ENCODE peak calls at places on chromosomes 5 and 9, in six cellular contexts. I is right cardiac atrium, L is sigmoid colon, A is PC-3, O is WERI-Rb-1, B is thoracic aorta. U is an unnamed sample. For H3K27me3, the result is how much of the 10 kb centered on the place peaks cover.

GRCh38 chr9:75238311-75238976 is 150.1 kb downstream of the OSTF1 start:
- DNase-seq in O (peak), L (no peak), B (no peak), A (peak), I (no peak), U (no peak)

GRCh38 chr5:77733130-77733529 is 43.0 kb downstream of the TBCA start:
- DNase-seq in L (no peak), I (no peak), O (no peak), B (no peak), A (no peak), U (no peak)

GRCh38 chr5:110738503-110738811 is 350 bp upstream of the SLC25A46 start:
- DNase-seq in O (peak), B (peak), I (no peak), A (no peak), L (no peak), U (no peak)

GRCh38 chr5:7331083-7331482 is 64.9 kb upstream of the ADCY2 start:
- DNase-seq in L (no peak), O (no peak), I (no peak), B (no peak), A (no peak), U (no peak)

GRCh38 chr5:81080809-81081460 is 120.8 kb downstream of the RASGRF2 start:
- DNase-seq in A (no peak), L (no peak), I (no peak), O (no peak), B (no peak), U (no peak)

GRCh38 chr5:15834596-15835245 is 334.7 kb downstream of the FBXL7 start:
- DNase-seq in I (no peak), A (peak), L (no peak), B (no peak), O (no peak), U (no peak)

GRCh38 chr5:168215646-168216045 is 75.8 kb upstream of the WWC1 start:
- DNase-seq in A (no peak), L (no peak), I (peak), B (no peak), O (no peak), U (no peak)

GRCh38 chr5:96177303-96177869 is 215.7 kb upstream of the ELL2 start:
- DNase-seq in O (no peak), L (no peak), B (no peak), A (peak), I (no peak), U (no peak)

GRCh38 chr9:133141833-133142594 is 21.0 kb upstream of the RALGDS start:
- DNase-seq in L (peak), B (no peak), I (peak), O (no peak), A (no peak), U (no peak)

GRCh38 chr9:3498691-3499090 is 27.1 kb downstream of the RFX3 start:
- DNase-seq in L (no peak), B (no peak), A (no peak), O (no peak), I (no peak), U (no peak)

GRCh38 chr9:22124263-22125011 is 115.3 kb upstream of the CDKN2B start:
- DNase-seq in A (peak), O (no peak), I (no peak), L (no peak), B (no peak), U (no peak)

GRCh38 chr9:110016340-110016739 is 191.6 kb downstream of the C9orf152 start:
- DNase-seq in O (no peak), L (no peak), A (peak), I (no peak), B (no peak), U (no peak)

GRCh38 chr9:38682713-38683112 is 37.2 kb downstream of the FAM240B start:
- DNase-seq in L (no peak), O (no peak), A (peak), I (no peak), B (no peak), U (no peak)

GRCh38 chr9:6272229-6272597 is 56.0 kb upstream of the TPD52L3 start:
- DNase-seq in L (no peak), B (no peak), O (no peak), I (no peak), A (peak), U (peak)

GRCh38 chr5:177133119-177133844 is at the start of gene NSD1:
- DNase-seq in O (peak), B (no peak), A (peak), L (peak), I (peak), U (peak)

GRCh38 chr5:73274870-73275756 is 102.1 kb downstream of the TMEM174 start:
- DNase-seq in L (peak), B (no peak), O (no peak), A (no peak), I (peak), U (no peak)

GRCh38 chr5:62538017-62538942 is 40.3 kb upstream of the LRRC70 start:
- DNase-seq in O (no peak), B (no peak), I (no peak), A (peak), L (no peak), U (no peak)

GRCh38 chr9:5949103-5949699 is 58.5 kb downstream of the MLANA start:
- DNase-seq in I (no peak), O (peak), L (no peak), A (peak), B (no peak), U (no peak)

GRCh38 chr5:168295574-168296201 is 4.2 kb downstream of the WWC1 start:
- DNase-seq in I (no peak), A (peak), O (no peak), L (no peak), B (no peak), U (no peak)

GRCh38 chr9:7239708-7240107 is 481.9 kb downstream of the KDM4C start:
- DNase-seq in I (no peak), L (no peak), O (no peak), B (no peak), A (no peak), U (no peak)

GRCh38 chr9:129482521-129483466 is 138.1 kb downstream of the C9orf50 start:
- DNase-seq in L (peak), B (peak), O (peak), A (peak), I (peak), U (peak)

GRCh38 chr9:14158911-14159310 is 155.0 kb downstream of the NFIB start:
- DNase-seq in B (no peak), I (no peak), L (no peak), A (peak), O (no peak), U (no peak)

GRCh38 chr5:73437126-73438047 is 11.2 kb downstream of the FOXD1 start:
- DNase-seq in O (no peak), A (peak), L (no peak), B (no peak), I (no peak), U (no peak)

GRCh38 chr5:150068472-150068871 is 17.9 kb downstream of the CSF1R start:
- DNase-seq in B (no peak), A (no peak), O (no peak), I (no peak), L (peak), U (no peak)

GRCh38 chr5:170745481-170746061 is 38.0 kb upstream of the GABRP start:
- DNase-seq in L (no peak), B (no peak), I (peak), A (peak), O (no peak), U (peak)

DNA sequence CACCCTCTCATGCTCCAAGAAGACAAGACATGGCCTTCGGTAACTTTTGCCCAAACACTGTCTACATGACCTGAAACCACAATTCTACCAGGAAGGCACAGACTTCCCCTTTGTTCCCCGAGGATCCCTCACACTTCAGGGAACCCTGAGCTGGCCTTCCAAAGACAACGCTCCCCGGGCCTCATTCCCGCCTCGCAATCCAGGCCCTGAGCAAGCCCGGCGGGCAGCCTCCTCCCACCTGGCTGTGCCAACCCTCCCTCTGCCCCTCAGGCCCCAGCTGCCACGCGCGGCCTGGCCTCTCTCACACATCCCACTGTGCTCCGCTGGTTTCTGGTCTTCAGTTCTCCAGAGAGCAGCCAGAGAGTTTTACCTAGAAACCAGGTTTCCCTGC is 7.3 kb downstream of the QSOX2 start:
- DNase-seq in O (no peak), I (no peak), A (no peak), L (no peak), B (no peak), U (no peak)
- H3K27me3 ChIP-seq in O (under half), I (under half), A (under half), L (under half), B (under half), U (under half)

GRCh38 chr9:98130576-98131228 is 11.7 kb upstream of the TRIM14 start:
- DNase-seq in O (no peak), A (no peak), L (peak), I (no peak), B (no peak), U (no peak)

GRCh38 chr9:98129451-98129881 is 10.4 kb upstream of the TRIM14 start:
- DNase-seq in I (no peak), O (no peak), L (peak), B (no peak), A (no peak), U (no peak)

GRCh38 chr9:98134702-98135557 is 15.9 kb upstream of the TRIM14 start:
- DNase-seq in I (no peak), B (no peak), O (no peak), A (no peak), L (peak), U (no peak)

GRCh38 chr9:98132806-98133631 is 14.0 kb upstream of the TRIM14 start:
- DNase-seq in O (peak), B (no peak), I (no peak), L (peak), A (no peak), U (no peak)

DNA sequence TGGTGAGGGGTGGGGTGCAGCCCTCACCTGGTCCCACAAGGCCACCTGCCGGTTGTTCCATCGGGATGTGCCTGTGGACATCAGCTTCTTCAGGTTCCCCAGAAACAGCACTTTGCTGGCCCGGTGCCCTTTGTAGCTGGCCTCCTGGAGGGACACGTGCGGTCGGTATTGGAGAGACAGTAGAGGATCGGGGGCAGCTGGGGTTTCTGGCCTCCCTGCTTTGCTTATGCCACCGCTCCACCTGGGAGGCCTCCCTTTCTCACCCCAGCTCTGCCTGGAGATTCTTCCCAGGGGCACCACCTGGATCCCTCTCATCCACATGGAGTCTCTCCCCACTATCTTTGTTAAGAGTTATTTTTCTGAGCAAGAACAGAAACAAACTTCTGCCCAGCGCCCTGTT is 13.1 kb upstream of the TRIM14 start:
- DNase-seq in B (no peak), A (no peak), O (no peak), L (peak), I (no peak), U (no peak)
- H3K27me3 ChIP-seq in B (under half), A (under half), O (under half), L (under half), I (under half), U (under half)

DNA sequence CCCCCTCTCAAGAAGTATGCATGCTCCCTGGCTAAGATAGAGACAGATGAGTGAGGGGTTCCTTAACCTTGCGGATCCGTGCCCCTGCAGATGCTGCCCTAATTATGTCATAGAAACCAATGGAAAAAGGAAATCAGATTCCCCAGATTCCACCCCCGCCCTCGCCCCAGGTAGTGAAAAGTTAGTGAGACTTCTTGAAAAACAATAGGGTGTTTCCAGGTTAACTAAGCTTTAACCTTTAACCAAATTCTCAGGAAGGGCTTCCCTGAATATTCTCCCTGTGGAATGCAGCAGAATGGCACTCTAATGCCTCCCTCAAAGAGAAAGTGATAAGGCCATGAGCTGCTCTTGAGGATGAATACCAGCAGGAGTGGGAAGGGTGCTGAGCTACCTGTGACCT is 116.0 kb upstream of the RANBP3L start:
- DNase-seq in L (no peak), A (peak), B (no peak), I (no peak), O (no peak), U (no peak)
- H3K27me3 ChIP-seq in L (under half), A (under half), B (under half), I (under half), O (under half), U (under half)

DNA sequence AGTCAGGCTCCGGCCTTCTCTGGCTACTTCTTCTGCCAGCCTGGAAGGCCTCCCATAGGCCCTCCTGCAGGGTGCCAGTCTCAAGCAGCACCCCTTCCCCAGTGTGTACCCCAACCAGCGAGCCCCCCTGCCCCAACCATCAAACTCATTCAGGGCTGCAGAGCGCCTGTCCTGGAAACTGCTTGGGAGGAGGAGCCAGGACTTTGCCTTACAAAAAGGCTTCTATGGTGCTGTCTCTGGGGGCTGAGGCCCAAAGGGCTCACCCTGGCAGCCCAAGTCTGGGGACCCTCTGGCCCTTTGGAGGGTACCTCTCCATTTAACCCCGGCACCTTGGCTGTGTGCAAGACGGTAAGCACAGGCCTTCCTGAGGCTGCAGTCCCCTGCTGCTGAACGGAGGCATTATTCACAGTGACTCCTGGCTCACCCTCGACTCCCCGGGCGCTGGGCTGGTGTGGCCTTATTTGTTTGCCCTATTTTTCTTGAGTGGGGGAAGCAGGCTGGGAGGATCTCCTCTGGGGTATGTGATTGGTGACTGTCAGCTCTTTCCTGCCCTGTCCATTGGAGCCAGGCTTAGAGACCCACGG is 5.7 kb downstream of the LMX1B start:
- DNase-seq in B (no peak), O (no peak), A (no peak), L (no peak), I (peak), U (no peak)
- H3K27me3 ChIP-seq in B (under half), O (half or more), A (under half), L (half or more), I (under half), U (half or more)

DNA sequence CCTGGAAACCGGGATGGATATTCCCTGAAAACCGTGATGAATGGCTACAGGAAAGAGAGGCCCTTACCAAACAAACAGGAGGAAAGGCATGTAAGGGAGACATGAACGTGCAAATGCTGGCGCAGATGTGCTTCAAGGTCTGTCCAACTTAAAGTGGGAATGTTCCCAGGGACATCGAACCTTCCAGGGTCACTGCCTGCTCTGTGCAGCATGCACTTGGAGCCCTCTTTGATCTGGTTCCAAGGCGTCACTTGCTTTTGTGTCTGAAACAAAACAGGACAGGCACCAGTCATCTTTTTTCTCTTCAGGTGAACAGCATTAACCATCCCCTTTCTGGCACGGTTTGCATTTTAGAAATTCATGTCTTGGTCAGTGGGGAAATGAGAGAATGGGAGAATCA is 479.4 kb downstream of the RASEF start:
- DNase-seq in L (no peak), O (no peak), I (no peak), B (no peak), A (no peak), U (no peak)
- H3K27me3 ChIP-seq in L (under half), O (under half), I (under half), B (under half), A (under half), U (under half)

GRCh38 chr5:175548899-175549311 is 70.5 kb downstream of the SFXN1 start:
- DNase-seq in A (no peak), L (no peak), B (no peak), O (no peak), I (no peak), U (no peak)
- H3K27me3 ChIP-seq in A (half or more), L (under half), B (under half), O (under half), I (under half), U (under half)

GRCh38 chr9:96027271-96028131 is 152.0 kb downstream of the ERCC6L2 start:
- DNase-seq in L (no peak), O (no peak), I (peak), B (no peak), A (no peak), U (peak)
- H3K27me3 ChIP-seq in L (under half), O (under half), I (under half), B (under half), A (under half), U (under half)

U was measured in heart left ventricle.